ENCODE peak calls at places on chromosomes 6 and 20, in six cellular contexts. V, A, D, Y, E and H are unnamed samples.

GRCh38 chr6:30154709-30155521 is 6.1 kb downstream of the TRIM10 start:
- DNase-seq in V (peak), A (peak), D (no peak), Y (no peak), E (no peak), H (no peak)

GRCh38 chr6:116398366-116399005 is 27.7 kb downstream of the DSE start:
- DNase-seq in V (peak), A (peak), D (no peak), Y (no peak), E (no peak), H (no peak)

GRCh38 chr20:14441201-14441600 is 103.8 kb upstream of the FLRT3 start:
- DNase-seq in V (peak), A (peak), D (no peak), Y (no peak), E (no peak), H (no peak)

GRCh38 chr20:58065508-58066361 is 162.7 kb downstream of the ANKRD60 start:
- DNase-seq in V (no peak), A (no peak), D (no peak), Y (peak), E (no peak), H (no peak)

GRCh38 chr6:122400121-122400450 is 634 bp downstream of the HSF2 start:
- DNase-seq in V (no peak), A (no peak), D (no peak), Y (no peak), E (peak), H (peak)

GRCh38 chr6:5671162-5671561 is 335.6 kb downstream of the NRN1 start:
- DNase-seq in V (peak), A (peak), D (no peak), Y (no peak), E (no peak), H (peak)

GRCh38 chr6:169725270-169726048 is 1.2 kb upstream of the PHF10 start:
- DNase-seq in V (peak), A (peak), D (peak), Y (peak), E (peak), H (peak)

GRCh38 chr6:111767752-111768430 is 105.4 kb downstream of the FYN start:
- DNase-seq in V (no peak), A (no peak), D (no peak), Y (no peak), E (no peak), H (peak)

GRCh38 chr6:81767163-81768000 is 14.9 kb upstream of the TENT5A start:
- DNase-seq in V (peak), A (peak), D (no peak), Y (no peak), E (no peak), H (peak)

GRCh38 chr6:19995575-19996257 is 158.5 kb downstream of the ID4 start:
- DNase-seq in V (no peak), A (no peak), D (no peak), Y (no peak), E (no peak), H (peak)

GRCh38 chr6:150198532-150198931 is 55.7 kb downstream of the PPP1R14C start:
- DNase-seq in V (no peak), A (no peak), D (no peak), Y (no peak), E (no peak), H (no peak)

GRCh38 chr20:4158466-4159050 is 143.2 kb upstream of the RNF24 start:
- DNase-seq in V (no peak), A (no peak), D (no peak), Y (no peak), E (no peak), H (no peak)

GRCh38 chr6:4895971-4896370 is 107.9 kb downstream of the RPP40 start:
- DNase-seq in V (no peak), A (no peak), D (peak), Y (no peak), E (no peak), H (no peak)

GRCh38 chr20:47269309-47270165 is 87.0 kb downstream of the ZMYND8 start:
- DNase-seq in V (no peak), A (no peak), D (no peak), Y (no peak), E (no peak), H (no peak)

GRCh38 chr20:41149679-41150131 is 12.4 kb downstream of the PLCG1 start:
- DNase-seq in V (peak), A (peak), D (no peak), Y (no peak), E (no peak), H (peak)

GRCh38 chr20:39070484-39071231 is 108.5 kb downstream of the DHX35 start:
- DNase-seq in V (peak), A (no peak), D (no peak), Y (no peak), E (no peak), H (no peak)

GRCh38 chr6:54431466-54431865 is 123.2 kb downstream of the TINAG start:
- DNase-seq in V (peak), A (no peak), D (no peak), Y (no peak), E (no peak), H (no peak)

GRCh38 chr6:148364056-148364844 is 21.6 kb downstream of the SASH1 start:
- DNase-seq in V (peak), A (peak), D (no peak), Y (no peak), E (no peak), H (no peak)

GRCh38 chr6:84791233-84791632 is 26.8 kb upstream of the TBX18 start:
- DNase-seq in V (no peak), A (peak), D (no peak), Y (no peak), E (no peak), H (no peak)

GRCh38 chr20:51570755-51571469 is 28.4 kb upstream of the NFATC2 start:
- DNase-seq in V (peak), A (no peak), D (no peak), Y (no peak), E (no peak), H (no peak)

GRCh38 chr20:19943021-19943659 is 74.0 kb upstream of the NAA20 start:
- DNase-seq in V (no peak), A (no peak), D (no peak), Y (no peak), E (no peak), H (no peak)

GRCh38 chr6:166338854-166339253 is 3.5 kb downstream of the SFT2D1 start:
- DNase-seq in V (no peak), A (no peak), D (no peak), Y (no peak), E (no peak), H (no peak)
- H3K23ac ChIP-seq in V (no peak), A (no peak), D (no peak), Y (no peak), E (no peak), H (no peak)

GRCh38 chr20:63447345-63447744 is 25.1 kb downstream of the KCNQ2 start:
- DNase-seq in V (no peak), A (no peak), D (no peak), Y (no peak), E (no peak), H (no peak)
- H2AK5ac ChIP-seq in V (no peak), A (no peak), D (no peak), Y (peak), E (peak), H (no peak)

GRCh38 chr6:27864906-27865883 is 47.0 kb downstream of the OR2B2 start:
- DNase-seq in V (peak), A (peak), D (peak), Y (peak), E (peak), H (peak)

GRCh38 chr6:27866370-27867050 is 45.7 kb downstream of the OR2B2 start:
- DNase-seq in V (peak), A (peak), D (peak), Y (peak), E (peak), H (peak)

GRCh38 chr6:27865952-27866369 is 46.2 kb downstream of the OR2B2 start:
- DNase-seq in V (no peak), A (no peak), D (peak), Y (peak), E (no peak), H (peak)

GRCh38 chr6:27867941-27868705 is 44.1 kb downstream of the OR2B2 start:
- DNase-seq in V (peak), A (peak), D (no peak), Y (peak), E (no peak), H (peak)

DNA sequence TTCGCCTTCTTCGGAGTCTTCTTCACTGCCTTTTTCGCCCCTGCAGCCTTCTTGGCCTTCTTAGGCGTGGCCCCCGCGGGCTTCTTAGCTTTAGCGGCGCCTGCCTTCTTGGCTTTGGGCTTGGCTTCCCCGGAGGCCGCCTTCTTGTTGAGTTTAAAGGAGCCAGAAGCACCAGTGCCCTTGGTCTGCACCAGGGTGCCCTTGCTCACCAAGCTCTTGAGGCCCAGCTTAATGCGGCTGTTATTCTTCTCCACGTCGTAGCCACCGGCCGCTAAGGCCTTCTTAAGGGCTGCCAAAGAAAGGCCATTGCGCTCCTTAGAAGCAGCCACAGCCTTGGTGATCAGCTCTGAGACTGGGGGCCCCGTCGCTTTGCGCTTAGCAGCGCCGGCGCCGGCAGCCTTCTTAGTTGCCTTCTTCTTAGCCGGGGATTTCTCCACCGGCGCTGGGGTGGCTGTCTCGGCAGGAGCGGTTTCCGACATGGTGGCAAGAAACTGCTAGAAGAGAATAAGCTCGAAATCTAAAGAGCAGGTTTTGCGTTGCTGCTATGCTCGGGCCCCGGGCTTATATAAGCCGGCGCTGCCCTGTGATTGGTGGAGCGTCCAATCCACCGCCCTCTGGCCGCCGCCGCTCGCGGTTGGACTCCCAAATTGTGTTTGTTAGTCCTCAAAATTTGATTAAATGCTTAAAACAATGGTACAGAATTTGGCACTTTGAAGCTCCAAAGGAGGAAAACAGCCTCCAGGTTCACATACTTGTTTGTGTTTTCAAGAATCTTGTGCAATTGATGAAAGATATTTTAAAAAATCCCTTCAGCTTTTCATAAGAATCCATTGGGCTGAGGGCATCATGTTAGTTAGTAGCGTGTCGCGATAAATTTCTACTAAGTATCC is 44.9 kb downstream of the OR2B2 start:
- DNase-seq in V (peak), A (peak), D (peak), Y (peak), E (peak), H (peak)
- H3K23ac ChIP-seq in V (peak), A (no peak), D (no peak), Y (no peak), E (peak), H (peak)

GRCh38 chr6:31971279-31971992 is 502 bp downstream of the DXO start:
- DNase-seq in V (no peak), A (no peak), D (no peak), Y (peak), E (no peak), H (no peak)

GRCh38 chr6:31971993-31972708 is at the start of gene DXO:
- DNase-seq in V (peak), A (peak), D (peak), Y (peak), E (peak), H (peak)

GRCh38 chr6:31969712-31970603 is 2.0 kb downstream of the DXO start:
- DNase-seq in V (peak), A (peak), D (no peak), Y (no peak), E (no peak), H (no peak)

GRCh38 chr6:31970604-31971271 is 1.2 kb downstream of the DXO start:
- DNase-seq in V (no peak), A (no peak), D (no peak), Y (no peak), E (no peak), H (no peak)

DNA sequence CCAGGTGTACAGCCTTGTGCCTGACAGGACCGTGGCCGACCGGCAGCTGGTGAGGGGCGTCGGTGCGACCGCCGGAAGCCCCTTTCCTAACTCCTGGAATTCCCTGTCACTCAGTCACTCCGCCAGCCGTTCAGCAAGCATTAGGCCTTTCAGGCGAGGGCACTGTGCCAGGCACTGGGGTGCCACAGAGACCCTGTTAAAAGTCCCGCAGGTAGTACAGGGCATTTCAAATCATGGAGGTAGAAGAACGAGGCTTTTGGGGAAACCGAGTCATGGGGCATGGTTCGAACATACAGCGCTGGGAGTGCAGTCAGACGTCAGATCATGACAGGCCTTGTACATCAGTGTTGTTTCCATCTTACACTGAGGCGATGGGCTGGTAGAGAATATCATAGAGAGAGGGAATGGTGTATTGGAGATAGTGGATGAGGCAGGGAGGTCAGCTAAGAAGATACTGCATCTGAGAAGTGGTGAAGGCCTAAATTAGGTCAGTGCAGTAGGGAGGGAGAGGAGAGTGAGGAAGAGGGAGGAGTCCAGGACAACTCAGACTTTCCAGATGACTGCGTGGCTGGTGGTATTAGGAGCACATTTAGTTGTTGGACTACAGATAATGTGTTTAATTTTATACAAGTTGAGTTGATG is 892 bp upstream of the DXO start:
- DNase-seq in V (peak), A (peak), D (no peak), Y (no peak), E (no peak), H (peak)
- H2AK5ac ChIP-seq in V (peak), A (peak), D (no peak), Y (no peak), E (peak), H (no peak)